ENCODE peak calls at places on chromosomes 7 and 10, in nine cellular contexts. A, Z, I, H, J, V, C, L and K are unnamed samples.

GRCh38 chr7:145599376-145599775 is 517.2 kb upstream of the CNTNAP2 start:
- DNase-seq in A (no peak), Z (no peak), I (no peak), H (no peak), J (no peak), V (no peak), C (no peak), L (no peak), K (no peak)

GRCh38 chr7:16982640-16983103 is 100.9 kb upstream of the AGR3 start:
- DNase-seq in A (peak; percentile 72), Z (no peak), I (peak; percentile 58), H (peak; percentile 78), J (peak; percentile 84), V (peak; percentile 40), C (peak; percentile 25), L (peak; percentile 31), K (peak; percentile 2)

GRCh38 chr10:8365935-8366911 is 311.7 kb downstream of the GATA3 start:
- DNase-seq in A (peak; percentile 15), Z (no peak), I (peak; percentile 59), H (peak; percentile 95), J (peak; percentile 16), V (peak; percentile 99), C (no peak), L (peak; percentile 94), K (peak; percentile 4)

GRCh38 chr7:36607206-36607515 is 117.1 kb downstream of the AOAH start:
- DNase-seq in A (no peak), Z (no peak), I (no peak), H (no peak), J (no peak), V (no peak), C (no peak), L (no peak), K (no peak)

GRCh38 chr10:104255244-104255981 is 721 bp downstream of the GSTO1 start:
- DNase-seq in A (peak; percentile 90), Z (no peak), I (peak; percentile 74), H (peak; percentile 62), J (peak; percentile 78), V (peak; percentile 65), C (peak; percentile 53), L (no peak), K (peak; percentile 45)

GRCh38 chr7:29795696-29796095 is 10.6 kb upstream of the WIPF3 start:
- DNase-seq in A (no peak), Z (no peak), I (no peak), H (no peak), J (no peak), V (no peak), C (no peak), L (no peak), K (no peak)

GRCh38 chr7:94182066-94182465 is 177.9 kb upstream of the BET1 start:
- DNase-seq in A (peak; percentile 93), Z (no peak), I (peak; percentile 91), H (peak; percentile 77), J (peak; percentile 76), V (peak; percentile 90), C (peak; percentile 87), L (peak; percentile 9), K (no peak)

GRCh38 chr10:8375137-8375536 is 320.6 kb downstream of the GATA3 start:
- DNase-seq in A (no peak), Z (no peak), I (no peak), H (no peak), J (no peak), V (no peak), C (no peak), L (no peak), K (no peak)

GRCh38 chr10:52653510-52653909 is 119.1 kb downstream of the MBL2 start:
- DNase-seq in A (peak; percentile 39), Z (no peak), I (no peak), H (no peak), J (no peak), V (no peak), C (no peak), L (no peak), K (no peak)

GRCh38 chr7:128919881-128920789 is 9.6 kb upstream of the KCP start:
- DNase-seq in A (no peak), Z (no peak), I (no peak), H (no peak), J (no peak), V (no peak), C (no peak), L (no peak), K (peak; percentile 77)

GRCh38 chr7:17497136-17497535 is 198.7 kb downstream of the AHR start:
- DNase-seq in A (peak; percentile 59), Z (no peak), I (peak; percentile 11), H (peak; percentile 41), J (no peak), V (no peak), C (peak; percentile 33), L (no peak), K (no peak)

GRCh38 chr10:67471022-67471421 is 225.0 kb downstream of the CTNNA3 start:
- DNase-seq in A (no peak), Z (no peak), I (no peak), H (no peak), J (no peak), V (no peak), C (no peak), L (no peak), K (no peak)

GRCh38 chr7:156179872-156180390 is 367.7 kb upstream of the SHH start:
- DNase-seq in A (no peak), Z (no peak), I (no peak), H (no peak), J (no peak), V (no peak), C (no peak), L (no peak), K (no peak)

GRCh38 chr10:121579656-121580055 is 18.6 kb downstream of the FGFR2 start:
- DNase-seq in A (no peak), Z (no peak), I (peak; percentile 81), H (no peak), J (no peak), V (no peak), C (no peak), L (peak; percentile 38), K (peak; percentile 52)

GRCh38 chr10:126839094-126839761 is 66.0 kb upstream of the DOCK1 start:
- DNase-seq in A (no peak), Z (no peak), I (no peak), H (no peak), J (no peak), V (no peak), C (no peak), L (no peak), K (no peak)

GRCh38 chr10:14478639-14479038 is 147.9 kb upstream of the FRMD4A start:
- DNase-seq in A (peak; percentile 78), Z (no peak), I (peak; percentile 37), H (peak; percentile 78), J (peak; percentile 93), V (peak; percentile 86), C (no peak), L (peak; percentile 46), K (peak; percentile 71)

GRCh38 chr10:112131361-112131760 is 52.2 kb downstream of the GPAM start:
- DNase-seq in A (no peak), Z (no peak), I (no peak), H (no peak), J (no peak), V (no peak), C (no peak), L (no peak), K (no peak)

DNA sequence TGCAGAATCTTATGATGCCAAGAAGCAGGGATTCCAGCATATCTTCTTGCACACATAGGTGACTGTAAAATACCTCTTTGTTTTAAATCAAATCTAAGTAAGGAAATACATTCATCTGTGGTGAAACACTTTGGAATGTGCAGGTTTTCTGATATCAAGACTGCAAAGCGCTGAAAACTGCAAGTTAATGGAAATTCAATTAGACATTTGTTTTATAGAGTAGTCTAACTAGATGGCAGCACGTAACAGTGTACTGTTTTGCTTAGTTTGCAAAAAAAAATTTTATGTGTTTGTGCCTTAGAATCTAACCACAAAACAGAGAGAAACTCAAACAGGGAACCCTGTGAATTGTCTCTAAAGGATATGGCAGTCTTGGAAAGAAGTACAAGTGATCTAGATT is 259.2 kb downstream of the HDAC9 start:
- DNase-seq in A (peak; percentile 57), Z (no peak), I (no peak), H (peak; percentile 67), J (peak; percentile 50), V (peak; percentile 63), C (peak; percentile 24), L (no peak), K (no peak)
- H3K4me3 ChIP-seq in A (peak overlapping the region; percentile 64), Z (no peak overlapping the region), I (no peak overlapping the region), H (peak overlapping the region; percentile 20), J (peak overlapping the region; percentile 71), V (peak overlapping the region; percentile 27), C (no peak overlapping the region), L (no peak overlapping the region), K (no peak overlapping the region)

GRCh38 chr10:17452060-17452894 is 2.1 kb downstream of the ST8SIA6 start:
- DNase-seq in A (no peak), Z (no peak), I (no peak), H (no peak), J (peak; percentile 2), V (no peak), C (no peak), L (no peak), K (no peak)
- H3K4me3 ChIP-seq in A (no peak overlapping the region), Z (no peak overlapping the region), I (no peak overlapping the region), H (no peak overlapping the region), J (no peak overlapping the region), V (no peak overlapping the region), C (no peak overlapping the region), L (no peak overlapping the region), K (no peak overlapping the region)

GRCh38 chr10:690227-691161 is 1.0 kb upstream of the DIP2C start:
- DNase-seq in A (peak; percentile 72), Z (no peak), I (no peak), H (no peak), J (no peak), V (no peak), C (no peak), L (no peak), K (peak; percentile 56)
- H3K4me3 ChIP-seq in A (peak overlapping the region; percentile 71), Z (no peak overlapping the region), I (peak overlapping the region; percentile 1), H (peak overlapping the region; percentile 72), J (peak overlapping the region; percentile 80), V (peak overlapping the region; percentile 63), C (peak overlapping the region; percentile 56), L (no peak overlapping the region), K (peak overlapping the region; percentile 43)

DNA sequence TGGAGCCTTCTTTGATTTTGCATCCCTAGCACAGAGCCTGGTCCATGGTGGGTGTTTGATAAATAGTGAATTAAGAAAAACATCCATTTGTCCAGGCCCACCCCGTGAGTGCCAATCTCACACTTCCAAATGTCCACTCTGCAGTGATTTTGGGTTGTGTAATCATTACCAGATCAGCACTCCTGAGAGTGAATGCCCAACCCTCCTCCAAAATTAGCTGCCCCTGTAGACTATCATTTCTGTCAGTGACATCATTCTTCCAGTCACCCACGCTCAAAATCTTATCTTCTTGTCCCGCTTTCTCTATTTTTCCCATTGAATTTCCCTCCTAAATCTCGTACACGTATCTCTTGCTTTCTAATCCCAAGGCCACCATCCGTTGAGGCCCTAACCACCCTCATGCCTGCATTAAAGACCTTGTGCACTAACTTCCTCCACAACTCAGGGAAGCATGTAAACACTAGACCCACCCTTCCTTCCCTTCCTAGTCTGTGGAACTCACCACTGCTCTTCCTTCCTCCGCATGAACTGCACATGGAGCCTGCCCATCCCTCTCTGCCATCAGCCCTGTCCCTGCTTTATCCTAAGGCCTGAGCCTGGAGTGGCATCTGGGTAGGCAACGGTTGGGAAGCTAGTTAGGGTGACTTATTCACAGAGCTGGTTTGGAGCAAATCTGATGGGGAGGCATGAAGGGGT is 32.8 kb downstream of the PIK3AP1 start:
- DNase-seq in A (no peak), Z (no peak), I (no peak), H (no peak), J (no peak), V (no peak), C (no peak), L (no peak), K (no peak)
- H3K4me3 ChIP-seq in A (no peak overlapping the region), Z (no peak overlapping the region), I (no peak overlapping the region), H (no peak overlapping the region), J (no peak overlapping the region), V (no peak overlapping the region), C (no peak overlapping the region), L (no peak overlapping the region), K (no peak overlapping the region)